ENCODE peak calls at places on chromosomes 4 and X, in nine cellular contexts. R is RWPE1; Q is DMS153; U is tibial artery; Y is GM20000; T is NCI-H2227 treated with DMSO at 0.1 percent for 48 hours; C is stimulated activated CD4-positive, alpha-beta T cell treated with anti-CD3 and anti-CD28 coated beads, Interleukin-2, amount 100 ng/mL, for 24 hours; G is stimulated activated naive B cell treated with anti-CD40 and anti-IgM and Interleukin-4, amounts not matched to agents 10 μg/mL and 1 μg/mL and 100 μg/mL, for 72 hours; X is AG20443. M is an unnamed sample.

GRCh38 chrX:118839334-118839958 is 15.8 kb downstream of the ZCCHC12 start:
- DNase-seq in R (peak; percentile 26), Q (no peak), U (peak; percentile 78), Y (peak; percentile 72), T (peak; percentile 58), C (peak; percentile 77), G (peak; percentile 58), X (peak; percentile 83), M (no peak)

GRCh38 chrX:24761306-24761705 is 67.6 kb downstream of the POLA1 start:
- DNase-seq in R (no peak), Q (no peak), U (no peak), Y (no peak), T (no peak), C (no peak), G (no peak), X (no peak), M (no peak)

GRCh38 chr4:48585401-48585800 is 95.3 kb downstream of the ZAR1 start:
- DNase-seq in R (no peak), Q (no peak), U (no peak), Y (no peak), T (no peak), C (no peak), G (no peak), X (no peak), M (no peak)

GRCh38 chr4:145805490-145805889 is 125.5 kb downstream of the C4orf51 start:
- DNase-seq in R (no peak), Q (no peak), U (no peak), Y (no peak), T (no peak), C (no peak), G (no peak), X (no peak), M (no peak)

GRCh38 chrX:100217547-100217946 is 192.5 kb downstream of the PCDH19 start:
- DNase-seq in R (no peak), Q (no peak), U (no peak), Y (no peak), T (no peak), C (no peak), G (no peak), X (no peak), M (no peak)

GRCh38 chr4:56448301-56448700 is 12.2 kb downstream of the PAICS start:
- DNase-seq in R (no peak), Q (no peak), U (no peak), Y (no peak), T (no peak), C (no peak), G (no peak), X (no peak), M (no peak)

GRCh38 chrX:100643943-100644587 is at the start of gene SRPX2:
- DNase-seq in R (peak; percentile 64), Q (no peak), U (peak; percentile 74), Y (no peak), T (no peak), C (no peak), G (no peak), X (peak; percentile 61), M (peak; percentile 42)

GRCh38 chrX:39599339-39599738 is 498.4 kb downstream of the BCOR start:
- DNase-seq in R (no peak), Q (no peak), U (no peak), Y (no peak), T (no peak), C (no peak), G (no peak), X (no peak), M (peak; percentile 17)